ENCODE peak calls at places on chromosomes 6 and 20, in ten cellular contexts. K is cardiac muscle cell, V is fibroblast of villous mesenchyme, B is RWPE1, P is AG09319, Z is progenitor cell of endocrine pancreas, A is ovary, Q is fibroblast of pulmonary artery, E is fibroblast of mammary gland, X is esophagus squamous epithelium. F is an unnamed sample.

GRCh38 chr6:154805288-154805911 is 72.2 kb downstream of the SCAF8 start:
- DNase-seq in K (peak; percentile 71), V (peak; percentile 74), B (peak; percentile 45), P (peak; percentile 15), Z (no peak), A (no peak), Q (peak; percentile 82), E (peak; percentile 74), X (no peak), F (peak; percentile 47)

GRCh38 chr6:107673076-107673494 is 151.0 kb downstream of the SCML4 start:
- DNase-seq in K (no peak), V (peak; percentile 29), B (no peak), P (no peak), Z (no peak), A (no peak), Q (no peak), E (peak; percentile 82), X (no peak), F (no peak)

GRCh38 chr6:34460796-34461507 is 4.9 kb upstream of the PACSIN1 start:
- DNase-seq in K (no peak), V (no peak), B (peak; percentile 37), P (no peak), Z (no peak), A (no peak), Q (peak; percentile 17), E (peak; percentile 23), X (no peak), F (peak; percentile 44)

GRCh38 chr20:45407067-45407745 is 883 bp upstream of the DBNDD2 start:
- DNase-seq in K (no peak), V (peak; percentile 60), B (peak; percentile 58), P (no peak), Z (peak; percentile 28), A (no peak), Q (peak; percentile 31), E (peak; percentile 35), X (no peak), F (no peak)

GRCh38 chr6:56356431-56356830 is 109.1 kb upstream of the COL21A1 start:
- DNase-seq in K (peak; percentile 81), V (peak; percentile 45), B (no peak), P (no peak), Z (no peak), A (no peak), Q (peak; percentile 73), E (peak; percentile 54), X (no peak), F (peak; percentile 20)

GRCh38 chr20:53621482-53622246 is 28.0 kb upstream of the ZNF217 start:
- DNase-seq in K (peak; percentile 95), V (peak; percentile 92), B (peak; percentile 93), P (peak; percentile 96), Z (no peak), A (peak; percentile 73), Q (peak; percentile 95), E (peak; percentile 97), X (no peak), F (peak; percentile 95)

GRCh38 chr20:10672579-10673127 is 1.1 kb downstream of the JAG1 start:
- DNase-seq in K (peak; percentile 73), V (peak; percentile 75), B (peak; percentile 38), P (no peak), Z (peak; percentile 23), A (peak; percentile 58), Q (peak; percentile 57), E (peak; percentile 66), X (no peak), F (peak; percentile 69)

GRCh38 chr6:118584906-118585305 is 36.8 kb downstream of the PLN start:
- DNase-seq in K (no peak), V (no peak), B (no peak), P (no peak), Z (no peak), A (no peak), Q (no peak), E (no peak), X (no peak), F (no peak)

GRCh38 chr6:62612526-62612925 is 326.5 kb upstream of the KHDRBS2 start:
- DNase-seq in K (no peak), V (no peak), B (no peak), P (no peak), Z (no peak), A (no peak), Q (no peak), E (no peak), X (no peak), F (no peak)

GRCh38 chr20:46031701-46032254 is 2.8 kb downstream of the SLC12A5 start:
- DNase-seq in K (peak; percentile 17), V (no peak), B (peak; percentile 41), P (no peak), Z (no peak), A (no peak), Q (no peak), E (no peak), X (no peak), F (no peak)

GRCh38 chr6:152136449-152136825 is 329.0 kb downstream of the ESR1 start:
- DNase-seq in K (no peak), V (no peak), B (no peak), P (no peak), Z (no peak), A (no peak), Q (no peak), E (no peak), X (no peak), F (peak; percentile 47)

GRCh38 chr20:48107560-48107959 is 322.3 kb upstream of the SULF2 start:
- DNase-seq in K (peak; percentile 95), V (peak; percentile 28), B (peak; percentile 63), P (no peak), Z (no peak), A (peak; percentile 74), Q (peak; percentile 95), E (peak; percentile 56), X (no peak), F (peak; percentile 84)

GRCh38 chr20:45305262-45305661 is 1.4 kb upstream of the RBPJL start:
- DNase-seq in K (no peak), V (no peak), B (no peak), P (no peak), Z (no peak), A (no peak), Q (no peak), E (no peak), X (no peak), F (no peak)

GRCh38 chr20:14919473-14920157 is 582.2 kb upstream of the FLRT3 start:
- DNase-seq in K (no peak), V (no peak), B (peak; percentile 76), P (peak; percentile 83), Z (peak; percentile 18), A (no peak), Q (no peak), E (peak; percentile 39), X (no peak), F (peak; percentile 58)

GRCh38 chr6:57159127-57159526 is 13.0 kb upstream of the BAG2 start:
- DNase-seq in K (no peak), V (no peak), B (peak; percentile 44), P (no peak), Z (no peak), A (no peak), Q (no peak), E (no peak), X (no peak), F (peak; percentile 10)

GRCh38 chr6:43963203-43963602 is 164.0 kb downstream of the MRPL14 start:
- DNase-seq in K (no peak), V (no peak), B (no peak), P (no peak), Z (no peak), A (no peak), Q (no peak), E (no peak), X (no peak), F (peak; percentile 13)

GRCh38 chr6:159595173-159595572 is 97.9 kb downstream of the SOD2 start:
- DNase-seq in K (peak; percentile 55), V (peak; percentile 22), B (peak; percentile 76), P (no peak), Z (no peak), A (no peak), Q (peak; percentile 55), E (peak; percentile 73), X (no peak), F (peak; percentile 96)

GRCh38 chr6:36735110-36735971 is 37.7 kb downstream of the RAB44 start:
- DNase-seq in K (peak; percentile 94), V (peak; percentile 87), B (no peak), P (peak; percentile 80), Z (no peak), A (peak; percentile 80), Q (peak; percentile 97), E (peak; percentile 76), X (no peak), F (no peak)

GRCh38 chr6:32700391-32701040 is 34.1 kb upstream of the HLA-DQB1 start:
- DNase-seq in K (peak; percentile 81), V (peak; percentile 65), B (peak; percentile 46), P (peak; percentile 15), Z (peak; percentile 17), A (peak; percentile 21), Q (peak; percentile 80), E (peak; percentile 72), X (no peak), F (peak; percentile 73)

GRCh38 chr6:121791396-121792315 is 356.2 kb downstream of the GJA1 start:
- DNase-seq in K (peak; percentile 79), V (peak; percentile 31), B (no peak), P (no peak), Z (no peak), A (no peak), Q (peak; percentile 44), E (peak; percentile 76), X (no peak), F (no peak)
- TF ChIP-seq CTCF in K (peak; percentile 30), V (peak; percentile 12), B (no peak), P (no peak), Z (no peak), A (no peak), Q (peak; percentile 12), E (peak; percentile 20), X (no peak), F (no peak)

GRCh38 chr6:74534485-74535211 is 671.2 kb downstream of the COL12A1 start:
- DNase-seq in K (peak; percentile 86), V (peak; percentile 75), B (no peak), P (peak; percentile 61), Z (no peak), A (no peak), Q (peak; percentile 87), E (peak; percentile 64), X (no peak), F (peak; percentile 69)
- TF ChIP-seq CTCF in K (no peak), V (no peak), B (no peak), P (no peak), Z (no peak), A (no peak), Q (no peak), E (no peak), X (no peak), F (no peak)

DNA sequence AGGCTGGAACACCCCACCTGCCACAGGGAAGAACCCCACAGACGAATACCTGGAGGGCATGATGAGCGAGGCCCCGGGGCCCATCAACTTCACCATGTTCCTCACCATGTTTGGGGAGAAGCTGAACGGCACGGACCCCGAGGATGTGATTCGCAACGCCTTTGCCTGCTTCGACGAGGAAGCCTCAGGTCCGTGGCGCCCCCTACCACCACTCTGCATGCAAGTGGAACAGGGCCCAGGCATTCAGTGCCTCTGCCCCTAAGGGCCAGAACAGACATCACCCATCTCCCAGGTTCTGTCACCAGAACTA is 6.6 kb downstream of the MYL9 start:
- DNase-seq in K (no peak), V (no peak), B (no peak), P (no peak), Z (no peak), A (peak; percentile 70), Q (no peak), E (no peak), X (no peak), F (no peak)
- TF ChIP-seq CTCF in K (peak; percentile 18), V (peak; percentile 32), B (no peak), P (peak; percentile 11), Z (no peak), A (no peak), Q (peak; percentile 25), E (no peak), X (no peak), F (no peak)

GRCh38 chr20:63246490-63247284 is 7.6 kb downstream of the NKAIN4 start:
- DNase-seq in K (no peak), V (no peak), B (no peak), P (no peak), Z (no peak), A (no peak), Q (no peak), E (no peak), X (no peak), F (no peak)
- TF ChIP-seq CTCF in K (no peak), V (no peak), B (no peak), P (no peak), Z (no peak), A (no peak), Q (no peak), E (no peak), X (no peak), F (no peak)